ENCODE peak calls at places on chromosomes 6 and 20, in ten cellular contexts. Y is mammary epithelial cell; P is OCI-LY7; Z is K562; E is cardiac muscle cell; T is A549; X is naive thymus-derived CD4-positive, alpha-beta T cell; I is adrenal gland; F is upper lobe of right lung; M is heart right ventricle. D is an unnamed sample. For H3K9me3, the result is how much of the 10 kb centered on the place peaks cover.

GRCh38 chr6:157953580-157954091 is 28.0 kb upstream of the SYNJ2 start:
- DNase-seq in Y (no peak), P (no peak), Z (no peak), E (no peak), T (no peak), X (no peak), I (no peak), F (no peak), M (no peak), D (no peak)

GRCh38 chr20:13492001-13492480 is 146.7 kb downstream of the TASP1 start:
- DNase-seq in Y (peak), P (no peak), Z (no peak), E (peak), T (peak), X (no peak), I (no peak), F (no peak), M (no peak), D (peak)

GRCh38 chr6:113833537-113833936 is 23.6 kb upstream of the MARCKS start:
- DNase-seq in Y (peak), P (no peak), Z (no peak), E (no peak), T (no peak), X (no peak), I (no peak), F (no peak), M (no peak), D (no peak)

GRCh38 chr6:111599259-111599658 is 6.4 kb downstream of the TRAF3IP2 start:
- DNase-seq in Y (no peak), P (no peak), Z (no peak), E (no peak), T (no peak), X (no peak), I (no peak), F (no peak), M (no peak), D (no peak)

GRCh38 chr20:38633577-38634093 is 32.0 kb downstream of the ARHGAP40 start:
- DNase-seq in Y (peak), P (peak), Z (peak), E (peak), T (peak), X (peak), I (peak), F (peak), M (peak), D (peak)

GRCh38 chr20:50198716-50199115 is 8.1 kb downstream of the CEBPB start:
- DNase-seq in Y (no peak), P (no peak), Z (no peak), E (no peak), T (no peak), X (no peak), I (no peak), F (no peak), M (no peak), D (no peak)

GRCh38 chr20:62475027-62475818 is 572 bp downstream of the GATA5 start:
- DNase-seq in Y (no peak), P (no peak), Z (no peak), E (no peak), T (no peak), X (no peak), I (no peak), F (no peak), M (no peak), D (no peak)

GRCh38 chr20:49394264-49394663 is 88.2 kb downstream of the KCNB1 start:
- DNase-seq in Y (no peak), P (no peak), Z (no peak), E (no peak), T (no peak), X (no peak), I (no peak), F (no peak), M (no peak), D (no peak)

GRCh38 chr6:82955841-82956240 is 109.8 kb downstream of the UBE3D start:
- DNase-seq in Y (peak), P (no peak), Z (no peak), E (no peak), T (no peak), X (no peak), I (no peak), F (no peak), M (no peak), D (no peak)

GRCh38 chr6:82641677-82642076 is 278.1 kb downstream of the TPBG start:
- DNase-seq in Y (no peak), P (no peak), Z (no peak), E (no peak), T (no peak), X (no peak), I (no peak), F (no peak), M (no peak), D (no peak)

GRCh38 chr6:127520061-127520460 is 926 bp upstream of the MTCL3 start:
- DNase-seq in Y (no peak), P (no peak), Z (no peak), E (peak), T (peak), X (no peak), I (no peak), F (no peak), M (no peak), D (peak)

GRCh38 chr6:37486440-37486839 is 13.3 kb downstream of the CCDC167 start:
- DNase-seq in Y (no peak), P (no peak), Z (no peak), E (no peak), T (no peak), X (no peak), I (no peak), F (no peak), M (no peak), D (no peak)

GRCh38 chr6:30171677-30172471 is 8.5 kb downstream of the TRIM15 start:
- DNase-seq in Y (no peak), P (peak), Z (no peak), E (peak), T (no peak), X (no peak), I (no peak), F (peak), M (no peak), D (peak)

GRCh38 chr6:28747083-28747630 is 176.6 kb downstream of the TRIM27 start:
- DNase-seq in Y (no peak), P (no peak), Z (peak), E (no peak), T (no peak), X (no peak), I (no peak), F (no peak), M (no peak), D (peak)
- H3K4me3 ChIP-seq in Y (peak), P (no peak), Z (peak), E (peak), T (peak), X (no peak), I (no peak), F (no peak), M (no peak), D (peak)

GRCh38 chr20:56271974-56272373 is 23.4 kb downstream of the MC3R start:
- DNase-seq in Y (no peak), P (no peak), Z (no peak), E (no peak), T (no peak), X (no peak), I (no peak), F (no peak), M (no peak), D (no peak)

GRCh38 chr20:56273491-56273890 is 25.0 kb downstream of the MC3R start:
- DNase-seq in Y (no peak), P (no peak), Z (no peak), E (no peak), T (no peak), X (no peak), I (no peak), F (no peak), M (no peak), D (no peak)

GRCh38 chr20:56274156-56274555 is 25.6 kb downstream of the MC3R start:
- DNase-seq in Y (no peak), P (no peak), Z (no peak), E (no peak), T (no peak), X (no peak), I (no peak), F (no peak), M (no peak), D (no peak)

GRCh38 chr20:56268536-56268935 is 20.0 kb downstream of the MC3R start:
- DNase-seq in Y (no peak), P (no peak), Z (no peak), E (no peak), T (no peak), X (no peak), I (no peak), F (no peak), M (no peak), D (no peak)
- H3K9me3 ChIP-seq in Y (under half), P (under half), Z (under half), E (under half), T (under half), X (under half), I (under half), F (under half), M (under half), D (under half)

GRCh38 chr6:32858194-32858593 is 4.2 kb downstream of the PSMB9 start:
- DNase-seq in Y (no peak), P (no peak), Z (no peak), E (no peak), T (no peak), X (no peak), I (no peak), F (no peak), M (no peak), D (no peak)

GRCh38 chr6:32854376-32855178 is 585 bp downstream of the PSMB9 start:
- DNase-seq in Y (peak), P (peak), Z (peak), E (no peak), T (no peak), X (no peak), I (peak), F (no peak), M (no peak), D (no peak)

GRCh38 chr6:32853541-32854375 is at the start of the genes PSMB9 and TAP1:
- DNase-seq in Y (peak), P (peak), Z (peak), E (peak), T (peak), X (peak), I (peak), F (peak), M (peak), D (peak)

GRCh38 chr6:32857156-32857891 is 3.3 kb downstream of the PSMB9 start:
- DNase-seq in Y (no peak), P (no peak), Z (peak), E (peak), T (no peak), X (no peak), I (no peak), F (no peak), M (no peak), D (no peak)

GRCh38 chr6:32855467-32856174 is 1.6 kb downstream of the PSMB9 start:
- DNase-seq in Y (peak), P (no peak), Z (no peak), E (no peak), T (no peak), X (no peak), I (no peak), F (no peak), M (no peak), D (no peak)
- H3K4me3 ChIP-seq in Y (no peak), P (peak), Z (no peak), E (no peak), T (no peak), X (peak), I (no peak), F (peak), M (peak), D (no peak)

GRCh38 chr6:13947611-13948178 is 22.9 kb downstream of the RNF182 start:
- DNase-seq in Y (no peak), P (no peak), Z (no peak), E (no peak), T (no peak), X (no peak), I (no peak), F (no peak), M (no peak), D (peak)
- H3K9me3 ChIP-seq in Y (under half), P (under half), Z (under half), E (under half), T (under half), X (under half), I (under half), F (under half), M (under half), D (under half)

GRCh38 chr20:57398231-57398821 is 7.1 kb downstream of the RBM38 start:
- DNase-seq in Y (no peak), P (peak), Z (no peak), E (no peak), T (no peak), X (peak), I (no peak), F (peak), M (peak), D (no peak)
- H3K4me3 ChIP-seq in Y (no peak), P (peak), Z (no peak), E (no peak), T (no peak), X (peak), I (no peak), F (peak), M (peak), D (no peak)

GRCh38 chr6:167984144-167984719 is 13.2 kb upstream of the KIF25 start:
- DNase-seq in Y (no peak), P (no peak), Z (no peak), E (no peak), T (no peak), X (no peak), I (no peak), F (no peak), M (no peak), D (no peak)

GRCh38 chr6:167987396-167987795 is 10.1 kb upstream of the KIF25 start:
- DNase-seq in Y (no peak), P (no peak), Z (no peak), E (no peak), T (no peak), X (no peak), I (no peak), F (peak), M (no peak), D (no peak)

GRCh38 chr6:167985205-167985604 is 12.3 kb upstream of the KIF25 start:
- DNase-seq in Y (no peak), P (no peak), Z (no peak), E (no peak), T (no peak), X (no peak), I (no peak), F (no peak), M (no peak), D (no peak)

GRCh38 chr6:167987811-167988495 is 9.5 kb upstream of the KIF25 start:
- DNase-seq in Y (no peak), P (no peak), Z (no peak), E (no peak), T (no peak), X (no peak), I (no peak), F (no peak), M (no peak), D (no peak)

DNA sequence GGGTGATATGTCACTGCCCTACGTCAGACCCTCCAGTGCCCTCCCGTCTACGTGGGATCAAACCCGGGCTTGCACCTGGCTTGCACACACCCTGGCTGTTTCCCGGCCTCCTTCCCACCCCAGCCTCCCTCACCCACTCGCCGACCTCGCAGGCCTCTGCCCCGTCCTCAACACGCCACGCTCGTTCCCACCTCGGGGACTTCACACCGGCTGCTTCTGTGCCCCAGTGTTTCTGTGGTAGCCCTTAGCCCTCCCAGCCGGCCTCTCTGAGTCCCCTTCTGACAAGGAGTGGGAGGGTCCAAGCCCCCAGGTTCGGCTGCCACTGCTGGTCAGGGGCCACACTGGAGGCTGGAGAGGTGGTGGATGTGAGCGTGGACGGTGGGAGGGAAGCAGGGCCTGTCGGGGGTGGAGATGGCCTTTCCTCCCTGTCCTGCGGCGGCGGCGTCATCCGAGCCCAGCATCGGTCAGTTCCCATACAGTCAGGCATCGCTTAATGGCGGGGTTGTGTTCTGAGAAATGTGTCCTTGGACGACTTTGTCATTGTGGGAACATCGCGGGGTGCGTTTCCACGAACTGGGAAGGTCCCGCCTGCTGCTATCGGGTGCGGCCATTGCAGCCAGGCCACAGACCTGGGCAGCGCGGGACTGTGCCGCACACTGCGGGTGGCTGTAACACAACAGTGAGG is 11.4 kb upstream of the KIF25 start:
- DNase-seq in Y (no peak), P (no peak), Z (no peak), E (no peak), T (no peak), X (no peak), I (no peak), F (peak), M (no peak), D (no peak)
- H3K9me3 ChIP-seq in Y (under half), P (under half), Z (under half), E (under half), T (under half), X (under half), I (under half), F (under half), M (under half), D (under half)

DNA sequence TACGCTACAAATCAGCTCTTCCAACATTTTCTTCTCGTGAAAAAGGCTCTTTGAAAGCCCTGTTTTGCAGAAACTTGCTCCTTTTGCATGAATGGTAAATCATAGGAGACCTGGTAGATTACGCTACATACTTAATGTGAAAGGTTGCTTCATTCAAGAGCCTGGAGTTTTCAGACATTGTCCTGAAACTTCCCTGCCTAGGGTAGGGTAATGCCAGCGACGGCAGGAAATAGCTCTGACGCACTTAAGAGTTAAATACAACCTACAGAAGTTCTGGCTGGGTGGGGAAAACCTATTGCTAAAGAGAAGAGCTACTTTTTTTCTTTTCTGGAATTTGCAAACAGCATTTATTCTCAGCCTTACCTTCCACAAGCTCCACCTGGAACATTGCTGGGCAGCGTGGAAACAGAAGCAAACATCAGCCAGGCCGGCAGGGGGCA is 144.5 kb downstream of the LPA start:
- DNase-seq in Y (peak), P (no peak), Z (no peak), E (no peak), T (no peak), X (no peak), I (no peak), F (no peak), M (no peak), D (no peak)
- H3K4me3 ChIP-seq in Y (peak), P (no peak), Z (peak), E (peak), T (peak), X (peak), I (no peak), F (peak), M (peak), D (peak)

GRCh38 chr6:40183902-40184301 is 249.6 kb upstream of the MOCS1 start:
- DNase-seq in Y (no peak), P (no peak), Z (no peak), E (no peak), T (no peak), X (no peak), I (no peak), F (no peak), M (no peak), D (no peak)
- H3K9me3 ChIP-seq in Y (under half), P (under half), Z (under half), E (under half), T (under half), X (under half), I (under half), F (under half), M (under half), D (under half)

D was measured in HAP-1.